ENCODE peak calls at places on chromosomes 12 and 14, in nine cellular contexts. Y is HFFc6, D is testis, F is ascending aorta, X is pancreas, U is kidney epithelial cell, Q is tibial nerve, L is RWPE1, V is cardiac muscle cell. E is an unnamed sample.

GRCh38 chr12:12007001-12007712 is 63.6 kb upstream of the BCL2L14 start:
- DNase-seq in Y (peak; percentile 22), D (no peak), F (no peak), X (no peak), U (no peak), Q (no peak), L (no peak), V (peak; percentile 51), E (no peak)

GRCh38 chr12:122990561-122990960 is 10.1 kb downstream of the ARL6IP4 start:
- DNase-seq in Y (no peak), D (no peak), F (no peak), X (no peak), U (no peak), Q (no peak), L (no peak), V (no peak), E (no peak)

GRCh38 chr14:22471545-22472121 is 117.4 kb downstream of the DAD1 start:
- DNase-seq in Y (no peak), D (peak; percentile 41), F (no peak), X (peak; percentile 69), U (no peak), Q (no peak), L (peak; percentile 27), V (peak; percentile 80), E (peak; percentile 47)

GRCh38 chr14:21846227-21846885 is 172.7 kb upstream of the OR4E1 start:
- DNase-seq in Y (no peak), D (peak; percentile 63), F (no peak), X (peak; percentile 20), U (no peak), Q (peak; percentile 23), L (peak; percentile 17), V (peak; percentile 17), E (peak; percentile 9)

GRCh38 chr14:85573406-85573805 is 43.5 kb downstream of the FLRT2 start:
- DNase-seq in Y (no peak), D (no peak), F (no peak), X (no peak), U (no peak), Q (no peak), L (no peak), V (no peak), E (no peak)

GRCh38 chr12:90216815-90217214 is 508.2 kb upstream of the ATP2B1 start:
- DNase-seq in Y (no peak), D (no peak), F (no peak), X (no peak), U (peak; percentile 7), Q (no peak), L (no peak), V (peak; percentile 25), E (no peak)

GRCh38 chr14:82075566-82075965 is 541.9 kb upstream of the SEL1L start:
- DNase-seq in Y (no peak), D (peak; percentile 64), F (no peak), X (peak; percentile 40), U (no peak), Q (peak; percentile 20), L (peak; percentile 8), V (peak; percentile 1), E (peak; percentile 53)

GRCh38 chr12:118979763-118980406 is 1.5 kb upstream of the SRRM4 start:
- DNase-seq in Y (no peak), D (peak; percentile 74), F (no peak), X (peak; percentile 53), U (no peak), Q (no peak), L (peak; percentile 10), V (peak; percentile 62), E (peak; percentile 81)

GRCh38 chr12:116161588-116161987 is 115.9 kb downstream of the MED13L start:
- DNase-seq in Y (no peak), D (no peak), F (no peak), X (no peak), U (no peak), Q (no peak), L (no peak), V (peak; percentile 46), E (no peak)

GRCh38 chr12:95820096-95820703 is 29.6 kb upstream of the NTN4 start:
- DNase-seq in Y (peak; percentile 62), D (peak; percentile 53), F (no peak), X (peak; percentile 69), U (no peak), Q (peak; percentile 67), L (peak; percentile 69), V (peak; percentile 69), E (peak; percentile 54)

GRCh38 chr14:32779845-32780244 is 158.8 kb upstream of the NPAS3 start:
- DNase-seq in Y (no peak), D (no peak), F (no peak), X (no peak), U (no peak), Q (no peak), L (no peak), V (peak; percentile 6), E (no peak)

GRCh38 chr12:77160931-77161330 is 95.6 kb upstream of the E2F7 start:
- DNase-seq in Y (no peak), D (no peak), F (no peak), X (no peak), U (no peak), Q (no peak), L (no peak), V (no peak), E (no peak)

GRCh38 chr12:127270193-127270592 is 996.8 kb upstream of the TMEM132C start:
- DNase-seq in Y (peak; percentile 91), D (no peak), F (no peak), X (no peak), U (no peak), Q (peak; percentile 61), L (peak; percentile 39), V (peak; percentile 76), E (peak; percentile 33)
- TF ChIP-seq CTCF in Y (peak; percentile 63), D (no peak), F (no peak), X (no peak), U (no peak), Q (no peak), L (no peak), V (no peak), E (no peak)

GRCh38 chr12:46135750-46136149 is 133.1 kb downstream of the SLC38A1 start:
- DNase-seq in Y (no peak), D (no peak), F (no peak), X (no peak), U (no peak), Q (no peak), L (no peak), V (no peak), E (no peak)

GRCh38 chr12:46134852-46135251 is 134.0 kb downstream of the SLC38A1 start:
- DNase-seq in Y (no peak), D (no peak), F (no peak), X (no peak), U (no peak), Q (no peak), L (no peak), V (no peak), E (no peak)

GRCh38 chr12:46134205-46134811 is 134.5 kb downstream of the SLC38A1 start:
- DNase-seq in Y (no peak), D (no peak), F (no peak), X (no peak), U (no peak), Q (no peak), L (no peak), V (no peak), E (no peak)

GRCh38 chr12:46133751-46134150 is 135.1 kb downstream of the SLC38A1 start:
- DNase-seq in Y (no peak), D (no peak), F (no peak), X (no peak), U (no peak), Q (no peak), L (no peak), V (peak; percentile 37), E (no peak)

DNA sequence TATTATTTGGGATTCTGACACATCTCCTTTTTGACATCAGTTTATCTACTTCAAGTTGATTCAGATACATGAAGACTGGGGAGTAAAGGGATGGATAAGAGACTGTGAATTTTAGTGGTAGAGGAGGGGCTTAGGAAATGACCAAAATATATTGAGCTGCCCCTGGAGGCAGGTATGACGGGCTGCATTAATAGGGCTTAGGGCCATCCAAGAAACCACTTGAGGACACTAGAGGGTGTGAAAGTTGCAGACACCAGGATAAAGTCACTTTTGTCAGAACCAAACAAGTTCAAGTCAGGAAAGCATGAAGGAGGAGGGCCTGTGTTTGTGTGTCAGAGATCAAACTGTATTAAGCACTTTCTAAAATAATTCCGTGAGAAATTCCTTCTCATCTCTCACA is 137.1 kb downstream of the SLC38A1 start:
- DNase-seq in Y (peak; percentile 5), D (no peak), F (no peak), X (no peak), U (no peak), Q (no peak), L (no peak), V (no peak), E (no peak)
- TF ChIP-seq CTCF in Y (peak; percentile 49), D (no peak), F (no peak), X (no peak), U (peak; percentile 5), Q (no peak), L (no peak), V (peak; percentile 15), E (no peak)

DNA sequence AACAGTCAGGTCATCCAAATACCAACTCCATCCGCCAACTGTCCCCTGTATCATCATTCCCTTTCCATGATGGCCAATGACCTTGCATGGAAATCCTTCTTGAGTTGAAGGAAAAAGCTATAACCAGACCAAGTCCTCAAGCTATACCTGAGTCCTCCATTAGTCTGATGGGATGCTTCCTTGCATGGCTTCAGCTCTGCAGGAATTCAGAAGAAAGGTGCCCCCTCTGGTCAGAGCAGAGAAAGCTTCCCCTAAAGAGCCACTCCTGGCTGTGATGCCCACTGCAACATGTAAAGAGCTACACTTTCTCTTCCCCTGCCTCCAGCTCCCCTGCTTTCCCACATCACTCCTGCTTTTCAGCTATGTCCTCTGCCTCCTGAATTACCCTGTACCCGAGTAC is 43.1 kb upstream of the FKBP4 start:
- DNase-seq in Y (no peak), D (no peak), F (no peak), X (no peak), U (no peak), Q (no peak), L (no peak), V (no peak), E (no peak)
- TF ChIP-seq CTCF in Y (no peak), D (no peak), F (no peak), X (no peak), U (no peak), Q (no peak), L (no peak), V (no peak), E (no peak)

GRCh38 chr12:88627501-88627900 is 47.2 kb upstream of the KITLG start:
- DNase-seq in Y (no peak), D (no peak), F (no peak), X (no peak), U (no peak), Q (no peak), L (no peak), V (peak; percentile 29), E (no peak)

GRCh38 chr12:88623777-88624548 is 43.7 kb upstream of the KITLG start:
- DNase-seq in Y (no peak), D (no peak), F (no peak), X (no peak), U (no peak), Q (no peak), L (no peak), V (no peak), E (no peak)

GRCh38 chr12:88628856-88629509 is 48.7 kb upstream of the KITLG start:
- DNase-seq in Y (no peak), D (peak; percentile 18), F (no peak), X (peak; percentile 60), U (no peak), Q (no peak), L (no peak), V (no peak), E (no peak)

GRCh38 chr12:88625316-88625715 is 45.0 kb upstream of the KITLG start:
- DNase-seq in Y (no peak), D (no peak), F (no peak), X (no peak), U (no peak), Q (no peak), L (no peak), V (no peak), E (no peak)

GRCh38 chr12:88624911-88625310 is 44.6 kb upstream of the KITLG start:
- DNase-seq in Y (peak; percentile 39), D (no peak), F (no peak), X (no peak), U (no peak), Q (no peak), L (no peak), V (peak; percentile 84), E (no peak)
- TF ChIP-seq CTCF in Y (no peak), D (no peak), F (no peak), X (no peak), U (no peak), Q (no peak), L (no peak), V (no peak), E (no peak)

E was measured in adrenal gland.